ENCODE peak calls at places on chromosomes 3 and 15, in eight cellular contexts. Y is kidney epithelial cell; B is activated CD8-positive, alpha-beta T cell treated with anti-CD3 and anti-CD28 coated beads for 36 hours; F is cardiac muscle cell; S is psoas muscle; L is transverse colon; H is left ventricle myocardium inferior; T is choroid plexus epithelial cell. O is an unnamed sample.

GRCh38 chr15:89088605-89089315 is 504 bp downstream of the ABHD2 start:
- DNase-seq in Y (no peak), B (peak), F (peak), S (peak), L (peak), H (peak), T (peak), O (peak)

GRCh38 chr3:177281292-177281942 is 84.1 kb upstream of the TBL1XR1 start:
- DNase-seq in Y (no peak), B (peak), F (no peak), S (no peak), L (no peak), H (no peak), T (no peak), O (no peak)

GRCh38 chr3:185153170-185153733 is 392 bp upstream of the C3orf70 start:
- DNase-seq in Y (no peak), B (peak), F (no peak), S (peak), L (peak), H (no peak), T (no peak), O (peak)

GRCh38 chr15:93331545-93332117 is 242.6 kb upstream of the RGMA start:
- DNase-seq in Y (no peak), B (no peak), F (peak), S (no peak), L (no peak), H (no peak), T (no peak), O (no peak)

GRCh38 chr15:49103002-49103401 is 52.4 kb downstream of the COPS2 start:
- DNase-seq in Y (no peak), B (no peak), F (no peak), S (no peak), L (no peak), H (no peak), T (peak), O (no peak)

GRCh38 chr3:175186511-175186910 is 327.4 kb downstream of the NAALADL2 start:
- DNase-seq in Y (no peak), B (no peak), F (no peak), S (no peak), L (no peak), H (no peak), T (peak), O (no peak)

GRCh38 chr3:66428733-66429132 is 72.1 kb downstream of the LRIG1 start:
- DNase-seq in Y (peak), B (no peak), F (no peak), S (peak), L (peak), H (peak), T (peak), O (no peak)

GRCh38 chr3:38028621-38029361 is 651 bp downstream of the PLCD1 start:
- DNase-seq in Y (no peak), B (no peak), F (peak), S (no peak), L (peak), H (no peak), T (no peak), O (no peak)

GRCh38 chr15:25671132-25671531 is 192.0 kb downstream of the ATP10A start:
- DNase-seq in Y (no peak), B (no peak), F (peak), S (peak), L (no peak), H (no peak), T (no peak), O (no peak)

GRCh38 chr3:127678611-127679533 is 6.1 kb downstream of the ABTB1 start:
- DNase-seq in Y (no peak), B (no peak), F (no peak), S (peak), L (no peak), H (peak), T (no peak), O (no peak)

GRCh38 chr3:10242182-10243065 is 5.8 kb upstream of the TATDN2 start:
- DNase-seq in Y (peak), B (peak), F (no peak), S (no peak), L (peak), H (no peak), T (peak), O (no peak)

GRCh38 chr15:64288577-64288976 is 67.4 kb downstream of the CSNK1G1 start:
- DNase-seq in Y (no peak), B (no peak), F (no peak), S (no peak), L (no peak), H (no peak), T (peak), O (no peak)

DNA sequence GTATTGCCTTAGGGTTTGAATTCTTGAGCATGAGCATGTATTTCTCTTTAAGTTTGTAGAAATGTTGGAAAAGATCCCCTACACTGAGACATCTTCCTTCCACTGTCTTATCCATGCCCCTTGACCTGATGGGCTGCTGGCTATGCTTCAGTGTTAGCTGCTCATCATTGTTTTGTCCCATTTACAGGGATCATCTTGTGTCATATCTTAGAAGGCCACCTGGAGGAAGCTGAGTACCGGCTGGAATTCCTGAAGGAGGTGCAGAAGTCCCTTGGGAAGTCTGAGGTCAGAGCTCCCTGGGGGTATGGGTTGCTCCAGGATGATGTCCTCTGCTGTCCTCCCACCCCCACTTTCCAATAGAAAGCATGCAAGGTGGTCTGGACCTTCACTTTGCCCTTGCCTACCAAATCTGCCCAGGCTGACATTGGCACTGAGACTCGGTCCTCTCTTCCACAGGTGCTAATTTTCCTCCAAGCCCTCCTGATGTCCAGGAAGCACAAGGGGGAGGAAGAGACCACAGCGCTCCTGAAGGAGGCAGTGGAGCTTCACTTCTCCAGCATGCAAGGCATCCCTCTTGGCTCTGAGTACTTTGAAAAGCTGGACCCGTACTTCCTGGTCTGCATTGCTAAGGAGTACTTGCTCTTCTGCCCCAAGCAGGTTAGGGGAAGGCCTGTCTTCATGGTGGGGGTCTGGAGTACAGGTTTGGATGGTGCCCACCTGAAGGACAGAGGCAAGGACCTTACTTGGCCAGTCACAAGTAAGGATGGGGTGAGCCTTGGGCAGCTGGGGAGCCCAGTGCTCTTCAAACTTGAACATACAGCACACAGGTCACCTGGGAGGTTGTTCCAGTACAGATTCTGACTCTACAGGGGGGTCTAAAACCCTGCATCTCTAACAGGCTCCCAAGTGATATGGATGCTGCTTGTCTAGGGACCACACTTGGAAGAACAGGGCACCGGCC is 17.7 kb downstream of the TTC21A start:
- DNase-seq in Y (no peak), B (no peak), F (no peak), S (no peak), L (peak), H (no peak), T (peak), O (peak)
- TF ChIP-seq CTCF in Y (peak), B (no peak), F (peak), S (peak), L (peak), H (peak), T (peak), O (no peak)

DNA sequence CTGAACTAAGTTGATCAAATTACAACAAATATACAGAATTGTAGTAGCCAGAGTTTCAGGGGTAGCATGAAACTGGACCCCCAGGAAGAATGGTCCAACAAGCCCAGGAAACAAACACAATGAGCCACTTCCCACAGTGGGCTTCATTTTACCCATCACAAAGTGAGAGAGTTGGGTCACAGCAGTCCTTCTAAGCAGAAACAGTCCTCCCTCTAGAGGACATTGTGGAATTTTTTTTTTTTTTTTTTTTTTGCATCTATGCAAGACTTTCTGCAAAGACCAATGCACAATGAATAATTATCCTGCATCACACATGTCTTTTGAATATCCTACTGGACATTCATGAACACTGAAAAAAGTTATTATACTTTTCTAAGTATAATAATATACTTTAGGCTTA is 73.8 kb upstream of the ATP13A5 start:
- DNase-seq in Y (no peak), B (no peak), F (peak), S (no peak), L (no peak), H (no peak), T (peak), O (no peak)
- TF ChIP-seq CTCF in Y (peak), B (no peak), F (no peak), S (peak), L (no peak), H (peak), T (peak), O (peak)

GRCh38 chr3:182392182-182392917 is 401.0 kb upstream of the ATP11B start:
- DNase-seq in Y (no peak), B (no peak), F (no peak), S (no peak), L (no peak), H (no peak), T (no peak), O (no peak)
- TF ChIP-seq CTCF in Y (no peak), B (no peak), F (no peak), S (no peak), L (peak), H (no peak), T (no peak), O (no peak)

DNA sequence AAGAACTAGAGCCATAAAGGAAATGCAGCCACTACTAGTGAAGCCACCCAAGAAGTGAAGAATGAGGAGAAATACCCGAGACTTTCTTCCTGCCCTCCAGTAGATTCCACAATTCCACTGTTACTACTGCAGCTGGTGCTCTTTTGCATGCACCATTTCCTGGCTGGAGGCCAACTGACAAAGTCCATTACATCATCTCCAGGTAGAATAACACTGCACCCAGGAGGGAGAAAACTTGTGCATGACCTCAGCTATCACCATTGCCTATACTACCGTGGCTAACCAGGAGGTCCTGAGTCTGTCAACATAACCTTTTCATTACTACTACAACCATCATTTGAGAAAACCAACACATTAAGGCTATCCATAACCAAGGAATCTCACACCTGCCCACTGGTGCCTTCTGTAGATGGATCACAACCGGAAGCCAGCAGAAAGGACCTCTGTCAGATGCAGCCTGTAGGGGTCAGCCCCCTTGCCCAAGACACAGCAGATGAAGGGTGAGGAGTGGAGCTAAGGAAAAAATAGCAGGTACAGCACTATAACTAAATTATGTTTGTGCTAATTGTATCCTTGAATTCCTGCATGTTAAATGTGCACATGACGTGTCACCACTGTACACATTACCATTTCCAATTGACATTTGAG is 200.8 kb upstream of the C2CD4B start:
- DNase-seq in Y (peak), B (no peak), F (no peak), S (no peak), L (peak), H (no peak), T (no peak), O (peak)
- TF ChIP-seq CTCF in Y (no peak), B (no peak), F (no peak), S (no peak), L (no peak), H (no peak), T (no peak), O (no peak)